ENCODE peak calls at places on chromosome 5, in six cellular contexts. Z is PC-3, B is tibial artery, V is A673, G is mammary epithelial cell, H is fibroblast of lung. W is an unnamed sample.

GRCh38 chr5:172548311-172548731 is 92.7 kb upstream of the NEURL1B start:
- DNase-seq in V (no peak), H (no peak), B (no peak), G (no peak), Z (no peak), W (no peak)

GRCh38 chr5:131381792-131382191 is 117.9 kb downstream of the CDC42SE2 start:
- DNase-seq in Z (no peak), V (no peak), G (no peak), H (no peak), B (no peak), W (no peak)

GRCh38 chr5:153352685-153353219 is 137.7 kb upstream of the GRIA1 start:
- DNase-seq in H (peak; percentile 46), Z (no peak), G (peak; percentile 75), V (no peak), B (no peak), W (no peak)

GRCh38 chr5:171314728-171315385 is 5.8 kb downstream of the TLX3 start:
- DNase-seq in Z (no peak), G (no peak), H (no peak), B (peak; percentile 60), V (no peak), W (no peak)

GRCh38 chr5:181192337-181193046 is 12.5 kb downstream of the TRIM7 start:
- DNase-seq in V (no peak), G (no peak), H (no peak), B (no peak), Z (peak; percentile 62), W (no peak)

GRCh38 chr5:149403923-149404745 is 25.0 kb upstream of the IL17B start:
- DNase-seq in B (peak; percentile 52), G (no peak), V (peak; percentile 50), Z (peak; percentile 36), H (peak; percentile 93), W (no peak)

GRCh38 chr5:154366353-154366752 is 79.4 kb upstream of the SAP30L start:
- DNase-seq in G (peak; percentile 50), V (no peak), B (no peak), H (peak; percentile 72), Z (no peak), W (no peak)

GRCh38 chr5:56987171-56987570 is 35.2 kb upstream of the MIER3 start:
- DNase-seq in Z (no peak), H (no peak), G (no peak), B (no peak), V (no peak), W (no peak)

GRCh38 chr5:119435436-119436132 is 16.7 kb upstream of the HSD17B4 start:
- DNase-seq in V (peak; percentile 72), B (peak; percentile 72), H (peak; percentile 45), G (peak; percentile 32), Z (peak; percentile 65), W (peak; percentile 61)

GRCh38 chr5:151570058-151570457 is 21.1 kb downstream of the FAT2 start:
- DNase-seq in V (no peak), G (peak; percentile 88), H (no peak), B (no peak), Z (peak; percentile 82), W (no peak)

GRCh38 chr5:36721664-36722063 is 115.3 kb downstream of the SLC1A3 start:
- DNase-seq in Z (no peak), V (no peak), H (no peak), B (no peak), G (no peak), W (no peak)

GRCh38 chr5:1808466-1808865 is 7.3 kb downstream of the NDUFS6 start:
- DNase-seq in H (peak; percentile 82), Z (no peak), V (no peak), G (peak; percentile 93), B (no peak), W (no peak)

GRCh38 chr5:140358738-140359310 is 1.2 kb upstream of the SLC4A9 start:
- DNase-seq in V (peak; percentile 68), G (no peak), B (peak; percentile 13), Z (peak; percentile 64), H (peak; percentile 41), W (no peak)

GRCh38 chr5:1660511-1660910 is 136.8 kb upstream of the LPCAT1 start:
- DNase-seq in G (no peak), H (no peak), Z (no peak), V (no peak), B (no peak), W (peak; percentile 42)

GRCh38 chr5:181217111-181217804 is 5.8 kb upstream of the TRIM41 start:
- DNase-seq in V (peak; percentile 84), B (peak; percentile 79), G (peak; percentile 58), H (peak; percentile 58), Z (peak; percentile 48), W (no peak)

GRCh38 chr5:79692586-79692985 is 3.0 kb downstream of the CMYA5 start:
- DNase-seq in G (no peak), V (peak; percentile 19), B (no peak), H (no peak), Z (peak; percentile 6), W (no peak)

GRCh38 chr5:148003226-148003625 is 60.6 kb upstream of the SPINK5 start:
- DNase-seq in B (no peak), G (no peak), V (no peak), Z (no peak), H (no peak), W (no peak)

GRCh38 chr5:35671516-35671915 is 53.9 kb downstream of the SPEF2 start:
- DNase-seq in Z (no peak), H (peak; percentile 13), V (no peak), B (no peak), G (no peak), W (no peak)

GRCh38 chr5:14183187-14183939 is 40.2 kb downstream of the TRIO start:
- DNase-seq in V (no peak), G (no peak), Z (no peak), H (peak; percentile 49), B (peak; percentile 78), W (no peak)

GRCh38 chr5:14184082-14184481 is 40.9 kb downstream of the TRIO start:
- DNase-seq in Z (no peak), B (no peak), H (no peak), V (no peak), G (no peak), W (no peak)

GRCh38 chr5:14186132-14186830 is 43.1 kb downstream of the TRIO start:
- DNase-seq in H (peak; percentile 89), V (no peak), B (no peak), Z (peak; percentile 95), G (peak; percentile 87), W (no peak)

GRCh38 chr5:14185336-14186131 is 42.4 kb downstream of the TRIO start:
- DNase-seq in B (no peak), H (peak; percentile 90), Z (peak; percentile 94), G (peak; percentile 85), V (no peak), W (no peak)

GRCh38 chr5:14184725-14185124 is 41.6 kb downstream of the TRIO start:
- DNase-seq in Z (no peak), V (no peak), B (peak; percentile 80), H (peak; percentile 90), G (no peak), W (no peak)
- H3K4me1 ChIP-seq in Z (peaks cover 86% of the 10 kb centered on the region), V (peaks cover 54% of the 10 kb centered on the region), B (peaks cover 71% of the 10 kb centered on the region), H (peaks cover 59% of the 10 kb centered on the region), G (peaks cover 90% of the 10 kb centered on the region), W (no peaks in the 10 kb centered on the region)

DNA sequence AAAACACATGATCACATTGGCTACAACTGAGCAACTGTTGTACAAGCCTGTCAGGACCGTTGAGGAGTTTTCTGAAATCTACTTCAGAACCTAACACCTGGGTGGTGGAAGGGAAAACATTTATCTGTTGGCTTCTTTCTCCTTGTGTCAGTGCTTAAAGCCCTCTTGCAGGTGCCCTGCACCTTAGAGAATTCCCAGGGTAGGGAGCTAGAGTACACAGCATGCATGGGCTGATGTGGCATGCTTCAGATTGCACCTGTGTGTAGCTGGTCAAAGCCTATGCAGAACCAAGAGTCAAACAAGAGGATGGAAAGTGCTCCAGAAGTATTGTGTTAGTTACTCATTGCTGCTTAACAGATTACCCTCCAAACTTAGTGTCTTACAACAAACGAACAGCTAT is 33.6 kb upstream of the ZBED3 start:
- DNase-seq in B (no peak), V (no peak), G (no peak), H (no peak), Z (no peak), W (no peak)
- H3K27ac ChIP-seq in B (no peak overlapping the region), V (no peak overlapping the region), G (no peak overlapping the region), H (no peak overlapping the region), Z (no peak overlapping the region), W (no peak overlapping the region)

GRCh38 chr5:40679998-40680681 is 425 bp downstream of the PTGER4 start:
- DNase-seq in B (no peak), H (no peak), V (peak; percentile 4), G (no peak), Z (peak; percentile 41), W (no peak)

GRCh38 chr5:40683351-40683750 is 3.6 kb downstream of the PTGER4 start:
- DNase-seq in Z (no peak), V (no peak), H (no peak), G (no peak), B (no peak), W (no peak)

GRCh38 chr5:40680741-40681350 is 1.1 kb downstream of the PTGER4 start:
- DNase-seq in H (no peak), B (no peak), V (peak; percentile 38), Z (no peak), G (peak; percentile 29), W (no peak)

GRCh38 chr5:40681351-40682311 is 1.9 kb downstream of the PTGER4 start:
- DNase-seq in V (no peak), H (peak; percentile 31), G (no peak), B (peak; percentile 68), Z (no peak), W (no peak)

GRCh38 chr5:40682431-40683017 is 2.8 kb downstream of the PTGER4 start:
- DNase-seq in V (no peak), B (no peak), G (no peak), H (no peak), Z (no peak), W (no peak)
- H3K4me3 ChIP-seq in V (no peak overlapping the region), B (peak overlapping the region; percentile 87), G (peak overlapping the region; percentile 31), H (peak overlapping the region; percentile 95), Z (peak overlapping the region; percentile 62), W (peak overlapping the region; percentile 69)

GRCh38 chr5:115363879-115364278 is 67.4 kb upstream of the CCDC112 start:
- DNase-seq in H (peak; percentile 30), Z (no peak), V (no peak), G (no peak), B (no peak), W (no peak)
- H3K4me1 ChIP-seq in H (peaks cover 8% of the 10 kb centered on the region), Z (peaks cover 23% of the 10 kb centered on the region), V (no peaks in the 10 kb centered on the region), G (peaks cover 12% of the 10 kb centered on the region), B (no peaks in the 10 kb centered on the region), W (peaks cover 12% of the 10 kb centered on the region)

DNA sequence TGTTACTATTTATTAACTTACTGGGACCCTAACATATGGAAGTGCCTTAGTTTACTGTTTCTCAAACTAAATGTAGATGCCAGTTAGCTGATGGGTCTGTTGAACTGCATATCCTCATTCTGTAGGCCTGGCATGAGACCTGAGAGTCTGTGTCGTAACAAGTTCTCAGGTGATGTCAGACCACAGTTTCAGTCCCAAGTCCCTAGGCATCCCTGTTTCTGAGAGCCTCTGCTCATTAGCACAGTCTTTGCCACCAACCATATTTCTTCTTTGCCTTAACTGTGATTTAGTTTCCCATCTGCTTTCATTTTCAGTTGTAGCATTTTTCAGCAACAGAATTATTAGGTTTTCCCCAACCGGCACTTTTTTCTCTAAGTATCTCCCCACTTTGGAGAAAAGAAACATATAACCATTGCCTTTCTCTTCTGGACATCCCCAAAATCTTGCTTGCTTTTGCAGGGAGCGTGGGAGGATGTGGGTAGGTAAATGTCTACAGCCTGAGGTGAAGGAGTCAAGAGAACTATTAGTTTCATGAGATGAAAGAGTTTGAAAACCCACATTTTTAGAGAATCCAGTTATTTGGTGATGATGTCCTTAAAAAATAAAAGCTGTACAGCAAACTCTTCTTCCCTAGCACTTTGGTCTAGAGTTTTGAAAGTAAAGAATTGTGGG is 74.6 kb downstream of the NUDT12 start:
- DNase-seq in B (no peak), H (no peak), V (no peak), Z (no peak), G (no peak), W (no peak)
- H3K27ac ChIP-seq in B (no peak overlapping the region), H (no peak overlapping the region), V (no peak overlapping the region), Z (no peak overlapping the region), G (no peak overlapping the region), W (no peak overlapping the region)